ENCODE peak calls at places on chromosomes 6 and 20, in eight cellular contexts. V, Q, K, J, Z, W, T and D are unnamed samples.
A peak's percentile ranks its signal among the peaks of the same experiment; 100 is the strongest.

GRCh38 chr6:127247114-127248096 is 19.3 kb upstream of the RNF146 start:
- DNase-seq in Z (no peak), T (no peak), J (no peak), W (no peak), Q (no peak), V (no peak), K (no peak), D (no peak)

GRCh38 chr6:96787846-96788580 is 49.3 kb downstream of the GPR63 start:
- DNase-seq in T (no peak), J (no peak), W (no peak), K (no peak), V (no peak), Q (no peak), Z (peak; percentile 15), D (no peak)

GRCh38 chr6:29968130-29968529 is 25.8 kb downstream of the HLA-A start:
- DNase-seq in Z (peak; percentile 27), V (no peak), J (no peak), K (no peak), W (no peak), Q (no peak), T (no peak), D (no peak)

GRCh38 chr6:163955131-163955530 is 540.6 kb downstream of the QKI start:
- DNase-seq in Q (no peak), T (no peak), W (no peak), Z (no peak), J (no peak), K (no peak), V (no peak), D (no peak)

GRCh38 chr20:59958626-59959025 is 403 bp downstream of the CDH26 start:
- DNase-seq in Q (no peak), T (no peak), W (no peak), Z (peak; percentile 43), K (no peak), V (no peak), J (peak; percentile 20), D (no peak)

GRCh38 chr6:164013480-164014208 is 599.1 kb downstream of the QKI start:
- DNase-seq in K (no peak), J (no peak), W (no peak), V (no peak), Q (no peak), T (no peak), Z (no peak), D (no peak)

GRCh38 chr20:58693226-58694006 is 816 bp downstream of the NPEPL1 start:
- DNase-seq in Z (peak; percentile 59), Q (no peak), W (peak; percentile 7), T (no peak), V (no peak), K (no peak), J (no peak), D (no peak)

GRCh38 chr6:100446115-100446921 is 18.4 kb downstream of the SIM1 start:
- DNase-seq in Q (no peak), Z (peak; percentile 65), T (no peak), K (no peak), J (no peak), W (no peak), V (no peak), D (no peak)

GRCh38 chr20:63977392-63978276 is 1.8 kb downstream of the SAMD10 start:
- DNase-seq in K (no peak), V (no peak), W (no peak), J (no peak), Q (peak; percentile 10), T (peak; percentile 33), Z (no peak), D (peak; percentile 87)

GRCh38 chr6:43934183-43934802 is 164.3 kb downstream of the VEGFA start:
- DNase-seq in J (no peak), K (no peak), W (no peak), V (no peak), T (no peak), Z (no peak), Q (no peak), D (no peak)

GRCh38 chr20:21725892-21726291 is 20.4 kb downstream of the PAX1 start:
- DNase-seq in Q (no peak), K (no peak), T (no peak), W (no peak), J (no peak), V (no peak), Z (peak; percentile 70), D (no peak)

GRCh38 chr6:105001063-105001462 is 44.2 kb downstream of the LIN28B start:
- DNase-seq in W (no peak), Q (no peak), K (no peak), J (no peak), Z (no peak), V (no peak), T (no peak), D (no peak)

GRCh38 chr20:43666376-43667328 is at the start of gene MYBL2:
- DNase-seq in Q (peak; percentile 8), V (peak; percentile 68), K (no peak), T (no peak), W (peak; percentile 90), J (peak; percentile 60), Z (peak; percentile 84), D (peak; percentile 74)

GRCh38 chr20:10476319-10476724 is 41.2 kb downstream of the SLX4IP start:
- DNase-seq in W (no peak), V (no peak), Q (no peak), T (no peak), J (no peak), K (no peak), Z (no peak), D (peak; percentile 9)

GRCh38 chr20:7137395-7138151 is 370.1 kb downstream of the BMP2 start:
- DNase-seq in V (no peak), W (no peak), Q (no peak), T (no peak), Z (no peak), K (no peak), J (no peak), D (no peak)
- TF ChIP-seq CTCF in V (peak; percentile 17), W (no peak), Q (no peak), T (no peak), Z (no peak), K (peak; percentile 21), J (no peak), D (no peak)

GRCh38 chr6:41604006-41604405 is 34.3 kb upstream of the MDFI start:
- DNase-seq in Z (no peak), J (no peak), K (no peak), T (no peak), V (no peak), Q (no peak), W (no peak), D (no peak)

GRCh38 chr6:41607736-41608135 is 30.5 kb upstream of the MDFI start:
- DNase-seq in T (no peak), J (no peak), V (no peak), K (no peak), Z (no peak), Q (no peak), W (no peak), D (no peak)

GRCh38 chr6:41605649-41606048 is 32.6 kb upstream of the MDFI start:
- DNase-seq in T (no peak), V (no peak), K (no peak), J (no peak), Z (no peak), W (no peak), Q (no peak), D (no peak)

GRCh38 chr6:41607036-41607435 is 31.2 kb upstream of the MDFI start:
- DNase-seq in Q (no peak), V (no peak), J (no peak), K (no peak), T (no peak), Z (no peak), W (no peak), D (no peak)

GRCh38 chr6:41608443-41609151 is 29.7 kb upstream of the MDFI start:
- DNase-seq in Z (no peak), J (no peak), V (no peak), Q (no peak), K (no peak), T (no peak), W (no peak), D (no peak)
- TF ChIP-seq CTCF in Z (no peak), J (no peak), V (no peak), Q (no peak), K (no peak), T (no peak), W (no peak), D (no peak)

DNA sequence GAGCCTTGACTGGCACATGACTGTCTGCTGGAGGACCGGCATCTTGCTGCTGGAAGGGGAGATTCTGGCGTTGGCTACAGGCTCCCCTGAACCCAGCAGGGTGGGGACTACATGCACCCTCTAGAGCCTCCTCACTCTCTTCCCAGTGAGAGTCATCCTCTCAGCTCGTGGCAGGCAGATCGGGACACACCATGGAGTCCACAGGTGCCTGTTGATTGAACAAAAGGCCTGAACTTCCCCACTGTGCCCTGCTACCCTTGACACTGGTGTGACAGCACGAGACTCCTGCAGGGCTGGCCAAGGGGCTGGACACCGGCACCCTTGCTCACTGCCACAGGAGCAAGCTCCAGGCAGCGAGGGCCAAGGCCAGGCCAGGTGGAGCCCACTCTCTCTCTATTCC is 8.2 kb downstream of the FRMD1 start:
- DNase-seq in K (no peak), W (no peak), J (no peak), V (no peak), Z (no peak), T (no peak), Q (no peak), D (no peak)
- TF ChIP-seq CTCF in K (no peak), W (no peak), J (no peak), V (no peak), Z (no peak), T (no peak), Q (no peak), D (no peak)

GRCh38 chr6:34859951-34860350 is 27.9 kb downstream of the TAF11 start:
- DNase-seq in K (no peak), W (no peak), V (no peak), Z (no peak), J (no peak), Q (no peak), T (no peak), D (no peak)

GRCh38 chr6:34851361-34851760 is 36.5 kb downstream of the TAF11 start:
- DNase-seq in Q (no peak), Z (no peak), T (no peak), J (no peak), K (no peak), V (no peak), W (no peak), D (no peak)

GRCh38 chr6:34852406-34853085 is 35.3 kb downstream of the TAF11 start:
- DNase-seq in Z (peak; percentile 35), J (no peak), V (no peak), K (no peak), Q (no peak), T (no peak), W (no peak), D (no peak)

GRCh38 chr6:34858681-34859080 is 29.2 kb downstream of the TAF11 start:
- DNase-seq in T (no peak), J (no peak), V (no peak), Z (peak; percentile 32), W (no peak), Q (no peak), K (no peak), D (no peak)

DNA sequence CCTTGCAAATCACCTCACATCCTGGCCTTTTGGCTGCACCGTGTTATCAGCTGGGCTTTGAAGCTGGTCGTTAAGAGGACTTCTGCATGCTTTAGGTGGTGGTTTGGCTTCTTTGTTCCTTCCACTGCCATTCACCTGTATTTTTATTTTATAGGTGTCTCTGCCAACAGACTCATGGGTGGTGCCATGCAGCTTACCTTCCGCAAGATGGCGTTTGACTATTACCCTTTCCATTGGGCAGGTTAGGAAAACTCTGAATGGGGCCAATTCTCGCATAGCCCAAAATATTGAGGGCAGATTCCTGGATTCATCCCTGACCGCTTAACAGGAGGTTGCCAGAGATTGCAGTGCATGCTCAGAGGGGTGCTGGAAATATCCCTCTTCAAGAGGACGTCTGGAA is 32.4 kb downstream of the TAF11 start:
- DNase-seq in Q (no peak), K (no peak), Z (peak; percentile 63), T (no peak), J (no peak), V (no peak), W (no peak), D (no peak)
- TF ChIP-seq CTCF in Q (no peak), K (no peak), Z (peak; percentile 74), T (no peak), J (peak; percentile 19), V (no peak), W (no peak), D (no peak)